ENCODE peak calls at places on chromosomes 7 and 10, in five cellular contexts. N is Peyer's patch, O is heart left ventricle, G is suprapubic skin, U is tibial nerve. L is an unnamed sample.

GRCh38 chr7:50281680-50282445 is 22.7 kb upstream of the IKZF1 start:
- DNase-seq in G (no peak), N (no peak), U (no peak), O (no peak), L (no peak)

GRCh38 chr7:26574476-26574875 is 282.8 kb downstream of the SNX10 start:
- DNase-seq in U (no peak), N (no peak), G (no peak), O (no peak), L (no peak)

GRCh38 chr7:111855161-111855841 is 293.0 kb upstream of the IMMP2L start:
- DNase-seq in U (peak; percentile 27), N (no peak), O (no peak), G (no peak), L (no peak)

GRCh38 chr10:132111121-132111731 is 45.5 kb downstream of the JAKMIP3 start:
- DNase-seq in G (peak; percentile 74), U (no peak), N (no peak), O (peak; percentile 17), L (no peak)

GRCh38 chr10:93299606-93300353 is 182.4 kb downstream of the MYOF start:
- DNase-seq in G (no peak), U (no peak), O (no peak), N (no peak), L (no peak)

GRCh38 chr7:73647725-73648592 is 19.7 kb upstream of the VPS37D start:
- DNase-seq in U (no peak), O (no peak), G (no peak), N (no peak), L (no peak)

GRCh38 chr7:137962875-137963507 is 38.9 kb downstream of the CREB3L2 start:
- DNase-seq in N (no peak), U (no peak), O (no peak), G (no peak), L (no peak)

GRCh38 chr7:143255564-143255963 is 7.7 kb upstream of the GSTK1 start:
- DNase-seq in G (no peak), U (no peak), N (no peak), O (no peak), L (no peak)

GRCh38 chr7:18133921-18134320 is 106.3 kb upstream of the PRPS1L1 start:
- DNase-seq in G (no peak), N (no peak), U (no peak), O (no peak), L (no peak)

GRCh38 chr10:28879875-28880381 is 202.6 kb downstream of the BAMBI start:
- DNase-seq in O (peak; percentile 47), N (no peak), G (no peak), U (no peak), L (no peak)

GRCh38 chr10:132434405-132435005 is 37.5 kb downstream of the PWWP2B start:
- DNase-seq in O (no peak), G (no peak), U (no peak), N (peak; percentile 75), L (no peak)

GRCh38 chr7:158007697-158008257 is 579.8 kb downstream of the PTPRN2 start:
- DNase-seq in O (no peak), N (no peak), G (no peak), U (no peak), L (no peak)

GRCh38 chr7:73774923-73775322 is 4.9 kb upstream of the CLDN3 start:
- DNase-seq in O (no peak), G (no peak), N (no peak), U (no peak), L (no peak)

GRCh38 chr7:157737151-157738063 is 400.6 kb downstream of the DNAJB6 start:
- DNase-seq in N (no peak), O (peak; percentile 12), U (no peak), G (no peak), L (no peak)

GRCh38 chr7:77235280-77235679 is 35.7 kb upstream of the FGL2 start:
- DNase-seq in O (no peak), U (no peak), G (no peak), N (no peak), L (no peak)

GRCh38 chr7:142323706-142324105 is 65.8 kb upstream of the PRSS58 start:
- DNase-seq in N (no peak), O (no peak), U (peak; percentile 18), G (no peak), L (peak; percentile 17)

GRCh38 chr10:124709862-124710261 is 34.3 kb downstream of the FAM53B start:
- DNase-seq in U (no peak), O (peak; percentile 74), N (no peak), G (no peak), L (peak; percentile 87)

GRCh38 chr7:133009426-133009825 is 72.5 kb downstream of the CHCHD3 start:
- DNase-seq in U (no peak), G (no peak), O (no peak), N (no peak), L (no peak)

GRCh38 chr10:132027423-132027983 is 38.2 kb upstream of the JAKMIP3 start:
- DNase-seq in N (no peak), O (no peak), G (no peak), U (no peak), L (no peak)

GRCh38 chr7:50610521-50611277 is 45.5 kb upstream of the DDC start:
- DNase-seq in N (no peak), G (no peak), O (no peak), U (no peak), L (no peak)

GRCh38 chr10:113679463-113680171 is at the start of gene CASP7:
- DNase-seq in G (peak; percentile 88), O (peak; percentile 89), N (peak; percentile 71), U (peak; percentile 75), L (peak; percentile 71)
- TF ChIP-seq POLR2A in G (peak; percentile 52), O (no peak), N (peak; percentile 69), U (peak; percentile 44), L (peak; percentile 63)

GRCh38 chr7:128031901-128032604 is 816 bp upstream of the LRRC4 start:
- DNase-seq in N (peak; percentile 22), G (no peak), U (no peak), O (peak; percentile 55), L (no peak)
- H3K4me1 ChIP-seq in N (peaks cover 30% of the 10 kb centered on the region), G (peaks cover 25% of the 10 kb centered on the region), U (peaks cover 5% of the 10 kb centered on the region), O (no peaks in the 10 kb centered on the region), L (peaks cover 3% of the 10 kb centered on the region)

GRCh38 chr10:32005050-32005449 is 51.2 kb downstream of the KIF5B start:
- DNase-seq in G (no peak), N (peak; percentile 42), U (peak; percentile 49), O (no peak), L (no peak)
- TF ChIP-seq POLR2A in G (no peak), N (no peak), U (no peak), O (no peak), L (no peak)

GRCh38 chr7:75625868-75626267 is 112.9 kb downstream of the HIP1 start:
- DNase-seq in G (no peak), N (no peak), O (no peak), U (no peak), L (no peak)

GRCh38 chr7:75629042-75629441 is 109.7 kb downstream of the HIP1 start:
- DNase-seq in G (no peak), O (no peak), N (no peak), U (no peak), L (no peak)

GRCh38 chr7:75626954-75627353 is 111.8 kb downstream of the HIP1 start:
- DNase-seq in G (no peak), O (no peak), N (no peak), U (no peak), L (no peak)

GRCh38 chr7:75630549-75630948 is 108.2 kb downstream of the HIP1 start:
- DNase-seq in N (no peak), U (no peak), G (no peak), O (no peak), L (no peak)

DNA sequence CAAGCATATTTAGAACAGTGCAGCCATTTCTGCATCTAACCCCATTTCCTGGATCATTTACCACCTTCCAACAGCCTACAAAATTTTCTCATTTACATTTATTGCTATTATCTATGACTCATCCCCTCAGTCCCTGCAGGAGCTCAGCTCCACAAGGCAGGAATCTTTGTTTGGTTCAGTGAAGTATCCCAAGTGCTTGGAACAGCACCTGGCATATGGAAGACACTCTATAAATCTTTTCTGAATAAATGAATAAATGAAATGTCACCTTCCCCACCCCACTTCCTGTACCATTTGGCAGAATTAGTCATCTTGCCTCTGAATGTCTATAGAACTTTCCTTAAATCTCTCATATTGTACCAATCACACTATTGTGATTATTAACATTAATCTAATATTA is 110.7 kb downstream of the HIP1 start:
- DNase-seq in U (no peak), O (no peak), G (no peak), N (no peak), L (no peak)
- H3K4me1 ChIP-seq in U (no peaks in the 10 kb centered on the region), O (no peaks in the 10 kb centered on the region), G (peaks cover 4% of the 10 kb centered on the region), N (no peaks in the 10 kb centered on the region), L (no peaks in the 10 kb centered on the region)

GRCh38 chr10:95907454-95908253 is at the start of gene CC2D2B:
- DNase-seq in N (peak; percentile 78), O (peak; percentile 84), U (peak; percentile 65), G (peak; percentile 91), L (peak; percentile 72)
- TF ChIP-seq POLR2A in N (no peak), O (no peak), U (peak; percentile 30), G (no peak), L (no peak)

GRCh38 chr7:2527505-2528464 is 8.2 kb downstream of the LFNG start:
- DNase-seq in G (no peak), U (no peak), O (peak; percentile 65), N (no peak), L (no peak)

GRCh38 chr7:2526659-2527504 is 7.3 kb downstream of the LFNG start:
- DNase-seq in U (no peak), G (no peak), N (no peak), O (peak; percentile 26), L (no peak)

GRCh38 chr7:2529161-2530075 is 9.8 kb downstream of the LFNG start:
- DNase-seq in O (peak; percentile 84), U (peak; percentile 42), G (no peak), N (peak; percentile 93), L (peak; percentile 48)

GRCh38 chr7:2528481-2529095 is 9.0 kb downstream of the LFNG start:
- DNase-seq in U (no peak), N (no peak), G (no peak), O (peak; percentile 27), L (no peak)

GRCh38 chr7:2530076-2530967 is 10.7 kb downstream of the LFNG start:
- DNase-seq in U (no peak), G (no peak), N (peak; percentile 77), O (peak; percentile 61), L (no peak)
- H3K4me1 ChIP-seq in U (peaks cover 53% of the 10 kb centered on the region), G (peaks cover 72% of the 10 kb centered on the region), N (peaks cover 65% of the 10 kb centered on the region), O (no peaks in the 10 kb centered on the region), L (no peaks in the 10 kb centered on the region)

DNA sequence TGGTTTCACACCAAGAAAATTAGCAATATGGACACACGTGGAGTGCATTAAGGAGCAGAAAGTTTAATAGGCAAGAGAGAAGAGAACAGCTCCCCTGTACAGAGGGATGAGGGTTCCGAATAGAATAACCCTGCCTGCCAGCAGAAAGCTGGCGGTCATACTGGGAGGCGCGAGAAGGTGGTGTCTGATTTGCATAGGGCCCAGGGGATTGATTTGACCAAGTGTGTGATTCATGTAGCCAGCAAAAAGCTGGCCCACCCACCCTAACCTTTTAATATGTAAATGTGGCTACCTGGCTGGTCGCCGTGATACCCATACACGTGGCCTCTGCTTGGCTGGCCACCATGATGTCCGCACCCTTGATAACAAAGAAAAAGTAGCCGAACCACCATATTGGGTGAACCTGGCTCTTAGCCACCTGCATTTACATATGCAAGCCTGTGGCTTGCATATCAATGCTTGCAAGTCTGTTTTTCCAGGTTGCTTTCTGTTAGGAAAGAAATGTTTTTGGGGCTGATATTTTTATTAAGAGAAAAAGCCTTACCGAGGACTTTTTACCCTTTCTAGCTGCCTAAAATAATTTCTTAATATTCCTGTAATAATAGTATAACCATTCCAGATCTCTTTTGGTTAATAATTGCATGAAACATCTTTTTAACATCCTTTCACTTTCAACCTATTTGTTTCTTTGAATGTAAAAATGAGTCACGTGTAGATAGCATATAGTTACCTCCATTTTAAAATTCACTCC is 20.5 kb upstream of the VWDE start:
- DNase-seq in U (no peak), N (no peak), G (no peak), O (no peak), L (no peak)
- TF ChIP-seq POLR2A in U (no peak), N (no peak), G (no peak), O (no peak), L (no peak)